ENCODE peak calls at places on chromosome 17, in four cellular contexts. One of them, this sample, is unnamed.
A peak's percentile ranks its signal among the peaks of the same experiment; 100 is the strongest.

GRCh38 chr17:82351713-82352488 is 7.1 kb upstream of the TEX19 start:
- DNase-seq in neural progenitor cell: peak; percentile 95
- DNase-seq in tibial nerve: peak; percentile 82
- DNase-seq in adipocyte: peak; percentile 96
- DNase-seq in this sample: peak; percentile 93

GRCh38 chr17:64378890-64379354 is 11.7 kb downstream of the PECAM1 start:
- DNase-seq in neural progenitor cell: no peak
- DNase-seq in tibial nerve: no peak
- DNase-seq in adipocyte: no peak
- DNase-seq in this sample: no peak

GRCh38 chr17:1179112-1179634 is 608 bp downstream of the ABR start:
- DNase-seq in neural progenitor cell: peak; percentile 44
- DNase-seq in tibial nerve: no peak
- DNase-seq in adipocyte: peak; percentile 42
- DNase-seq in this sample: no peak

GRCh38 chr17:68401288-68401687 is 56.0 kb downstream of the WIPI1 start:
- DNase-seq in neural progenitor cell: no peak
- DNase-seq in tibial nerve: no peak
- DNase-seq in adipocyte: no peak
- DNase-seq in this sample: no peak

GRCh38 chr17:44788139-44788538 is 29.4 kb downstream of the ADAM11 start:
- DNase-seq in neural progenitor cell: no peak
- DNase-seq in tibial nerve: no peak
- DNase-seq in adipocyte: no peak
- DNase-seq in this sample: no peak

GRCh38 chr17:75501378-75502071 is 13.8 kb downstream of the CASKIN2 start:
- DNase-seq in neural progenitor cell: no peak
- DNase-seq in tibial nerve: no peak
- DNase-seq in adipocyte: no peak
- DNase-seq in this sample: no peak

GRCh38 chr17:4658478-4659305 is 17.2 kb upstream of the ALOX15 start:
- DNase-seq in neural progenitor cell: no peak
- DNase-seq in tibial nerve: no peak
- DNase-seq in adipocyte: peak; percentile 36
- DNase-seq in this sample: no peak

GRCh38 chr17:78974635-78975591 is 4.8 kb downstream of the LGALS3BP start:
- DNase-seq in neural progenitor cell: no peak
- DNase-seq in tibial nerve: peak; percentile 72
- DNase-seq in adipocyte: peak; percentile 84
- DNase-seq in this sample: peak; percentile 86

DNA sequence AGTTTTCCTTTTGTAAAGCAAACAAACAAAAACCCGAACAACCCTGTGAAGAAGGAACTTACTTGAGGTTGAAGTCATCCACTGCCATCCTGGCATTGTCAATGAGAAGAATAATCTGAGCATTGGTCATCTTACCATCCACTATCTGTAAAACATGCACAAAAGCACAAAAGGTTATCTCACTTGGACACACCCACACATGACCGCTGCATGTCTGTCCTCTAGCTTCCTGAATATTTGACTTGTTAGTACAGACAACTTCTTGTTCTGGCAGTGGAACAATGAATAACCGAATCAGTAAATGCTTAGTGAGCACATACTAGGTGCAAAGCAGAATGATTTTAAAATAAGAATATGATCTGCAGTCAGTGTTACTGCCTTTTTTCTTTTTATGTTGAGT is 6.1 kb downstream of the KRT23 start:
- DNase-seq in neural progenitor cell: no peak
- DNase-seq in tibial nerve: no peak
- DNase-seq in adipocyte: no peak
- DNase-seq in this sample: no peak
- H3K9me3 ChIP-seq in neural progenitor cell: no peaks in the 10 kb centered on the region
- H3K9me3 ChIP-seq in tibial nerve: no peaks in the 10 kb centered on the region
- H3K9me3 ChIP-seq in adipocyte: no peaks in the 10 kb centered on the region
- H3K9me3 ChIP-seq in this sample: no peaks in the 10 kb centered on the region

GRCh38 chr17:36600477-36600876 is 906 bp upstream of the MRM1 start:
- DNase-seq in neural progenitor cell: no peak
- DNase-seq in tibial nerve: no peak
- DNase-seq in adipocyte: no peak
- DNase-seq in this sample: no peak
- H3K4me3 ChIP-seq in neural progenitor cell: peak overlapping the region; percentile 70
- H3K4me3 ChIP-seq in tibial nerve: peak overlapping the region; percentile 96
- H3K4me3 ChIP-seq in adipocyte: peak overlapping the region; percentile 96
- H3K4me3 ChIP-seq in this sample: no peak overlapping the region

DNA sequence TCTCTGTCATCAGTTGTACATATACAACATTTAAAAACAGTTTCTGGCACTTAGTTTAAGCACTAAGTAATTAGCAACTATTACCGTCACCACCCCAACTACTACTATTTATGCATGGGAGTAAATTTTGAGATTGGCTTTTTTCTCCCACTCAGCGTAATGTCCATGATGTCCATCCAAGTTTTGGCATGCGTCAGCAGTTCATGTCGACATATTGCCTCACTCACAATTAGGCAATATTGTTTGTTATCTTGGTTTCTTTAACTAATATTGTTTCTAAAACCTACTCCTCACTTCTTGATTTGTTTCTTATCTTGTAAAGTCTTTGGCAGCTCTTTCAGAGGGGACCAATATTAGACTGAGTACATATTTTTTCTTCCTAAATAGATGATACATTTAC is 131.3 kb downstream of the KCNJ18 start:
- DNase-seq in neural progenitor cell: no peak
- DNase-seq in tibial nerve: no peak
- DNase-seq in adipocyte: no peak
- DNase-seq in this sample: no peak
- H3K9me3 ChIP-seq in neural progenitor cell: peaks cover 58% of the 10 kb centered on the region
- H3K9me3 ChIP-seq in tibial nerve: no peaks in the 10 kb centered on the region
- H3K9me3 ChIP-seq in adipocyte: no peaks in the 10 kb centered on the region
- H3K9me3 ChIP-seq in this sample: no peaks in the 10 kb centered on the region

GRCh38 chr17:77640242-77640641 is 318.3 kb upstream of the TNRC6C start:
- DNase-seq in neural progenitor cell: no peak
- DNase-seq in tibial nerve: no peak
- DNase-seq in adipocyte: no peak
- DNase-seq in this sample: no peak
- H3K4me3 ChIP-seq in neural progenitor cell: no peak overlapping the region
- H3K4me3 ChIP-seq in tibial nerve: no peak overlapping the region
- H3K4me3 ChIP-seq in adipocyte: no peak overlapping the region
- H3K4me3 ChIP-seq in this sample: no peak overlapping the region

GRCh38 chr17:70060415-70060814 is 14.6 kb upstream of the KCNJ16 start:
- DNase-seq in neural progenitor cell: no peak
- DNase-seq in tibial nerve: no peak
- DNase-seq in adipocyte: peak; percentile 47
- DNase-seq in this sample: no peak

GRCh38 chr17:70054961-70055360 is 20.1 kb upstream of the KCNJ16 start:
- DNase-seq in neural progenitor cell: no peak
- DNase-seq in tibial nerve: no peak
- DNase-seq in adipocyte: no peak
- DNase-seq in this sample: no peak

GRCh38 chr17:70059076-70059475 is 15.9 kb upstream of the KCNJ16 start:
- DNase-seq in neural progenitor cell: no peak
- DNase-seq in tibial nerve: no peak
- DNase-seq in adipocyte: no peak
- DNase-seq in this sample: no peak

DNA sequence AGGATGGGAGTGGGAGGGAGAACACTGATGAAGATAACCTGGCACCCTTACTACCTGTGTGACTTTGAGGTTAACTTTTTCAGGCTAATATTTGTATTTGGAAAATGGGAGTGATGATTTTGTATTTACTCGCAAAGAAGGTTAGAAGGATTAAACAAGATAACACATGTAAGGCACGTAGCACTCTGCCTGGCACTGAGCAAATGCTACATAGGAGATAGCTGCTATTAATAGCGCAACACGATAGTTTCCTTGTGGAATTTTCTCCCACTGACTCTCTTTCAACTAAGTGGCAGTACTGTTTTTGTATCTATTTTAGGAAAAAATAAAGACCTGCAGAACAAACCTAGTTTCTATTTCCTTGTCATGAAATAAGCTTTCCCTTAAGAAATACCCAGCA is 15.4 kb upstream of the KCNJ16 start:
- DNase-seq in neural progenitor cell: no peak
- DNase-seq in tibial nerve: no peak
- DNase-seq in adipocyte: no peak
- DNase-seq in this sample: no peak
- H3K9me3 ChIP-seq in neural progenitor cell: no peaks in the 10 kb centered on the region
- H3K9me3 ChIP-seq in tibial nerve: no peaks in the 10 kb centered on the region
- H3K9me3 ChIP-seq in adipocyte: no peaks in the 10 kb centered on the region
- H3K9me3 ChIP-seq in this sample: no peaks in the 10 kb centered on the region